ENCODE peak calls at places on chromosomes 2 and 18, in ten cellular contexts. I is transverse colon, Q is A549, K is sigmoid colon, O is GM12878, G is ovary, Z is stomach, L is tibial nerve, T is upper lobe of left lung, R is HepG2. J is an unnamed sample. For H3K9me3, the result is how much of the 10 kb centered on the place peaks cover.

GRCh38 chr18:38940863-38941531 is 1375.4 kb upstream of the CELF4 start:
- DNase-seq in Z (no peak), G (no peak), I (no peak), T (no peak), L (no peak), K (no peak), R (peak), Q (peak), O (peak), J (no peak)

GRCh38 chr18:8610442-8610801 is 1.2 kb downstream of the RAB12 start:
- DNase-seq in R (no peak), I (peak), Z (no peak), T (no peak), O (no peak), G (no peak), K (no peak), Q (no peak), L (no peak), J (no peak)

GRCh38 chr2:146214394-146214929 is 1630.4 kb upstream of the ACVR2A start:
- DNase-seq in R (peak), Q (peak), G (no peak), T (no peak), L (no peak), O (no peak), Z (no peak), I (no peak), K (no peak), J (no peak)

GRCh38 chr2:148994341-148994740 is 44.2 kb upstream of the LYPD6B start:
- DNase-seq in Q (no peak), I (peak), T (no peak), R (no peak), K (no peak), G (no peak), L (no peak), Z (peak), O (no peak), J (no peak)

GRCh38 chr2:108612514-108613183 is 78.4 kb downstream of the LIMS1 start:
- DNase-seq in Z (peak), K (no peak), T (peak), G (no peak), O (peak), R (no peak), Q (no peak), I (peak), L (no peak), J (no peak)

GRCh38 chr2:32453242-32454062 is 96.6 kb downstream of the BIRC6 start:
- DNase-seq in R (peak), T (no peak), O (no peak), L (no peak), I (no peak), Z (no peak), K (no peak), Q (no peak), G (no peak), J (no peak)

GRCh38 chr2:128420776-128421175 is 102.1 kb upstream of the HS6ST1 start:
- DNase-seq in T (no peak), R (no peak), L (no peak), Z (peak), K (no peak), G (no peak), O (no peak), I (no peak), Q (no peak), J (peak)

GRCh38 chr2:26978061-26978596 is 7.7 kb downstream of the MAPRE3 start:
- DNase-seq in Q (no peak), K (no peak), L (no peak), R (no peak), O (no peak), I (peak), Z (peak), T (peak), G (no peak), J (no peak)

GRCh38 chr2:223104741-223105140 is 52.8 kb downstream of the KCNE4 start:
- DNase-seq in T (no peak), I (no peak), K (no peak), L (no peak), Z (no peak), G (no peak), Q (no peak), O (no peak), R (no peak), J (no peak)

GRCh38 chr18:61554946-61555361 is 221.7 kb downstream of the CDH20 start:
- DNase-seq in G (no peak), Q (no peak), R (no peak), I (no peak), O (no peak), L (no peak), T (no peak), Z (no peak), K (no peak), J (no peak)

GRCh38 chr2:75764611-75765010 is 53.9 kb upstream of the GCFC2 start:
- DNase-seq in K (no peak), O (no peak), Z (no peak), L (no peak), R (no peak), I (peak), T (no peak), Q (no peak), G (no peak), J (no peak)

GRCh38 chr2:219476605-219477578 is 21.8 kb upstream of the GMPPA start:
- DNase-seq in R (no peak), K (no peak), G (peak), L (no peak), O (no peak), I (no peak), T (no peak), Z (no peak), Q (no peak), J (no peak)

DNA sequence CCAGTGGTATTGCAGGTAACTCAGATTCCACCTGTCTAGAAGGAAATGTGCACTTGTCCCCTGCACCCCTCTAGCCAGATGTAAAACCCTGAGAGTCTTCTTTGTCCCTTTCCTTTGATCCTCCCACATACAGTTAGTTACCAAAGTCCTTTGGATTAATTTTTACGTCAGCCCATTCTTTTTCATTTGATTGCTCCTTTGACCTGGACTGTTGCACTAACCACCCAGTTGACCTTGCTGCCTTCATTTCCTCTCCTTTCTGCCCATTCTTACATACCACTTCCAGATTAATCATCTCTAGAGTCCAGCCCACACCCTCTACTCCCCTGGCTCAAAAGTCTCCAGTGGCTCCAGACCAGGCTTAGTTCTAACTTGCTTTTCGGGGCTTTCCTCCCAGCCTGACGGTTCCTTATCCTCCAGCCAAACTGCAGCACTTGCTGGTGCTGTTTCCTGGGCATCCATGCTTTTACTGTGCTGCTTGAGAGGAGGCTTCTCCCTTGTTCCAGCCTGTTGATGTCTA is 99.3 kb downstream of the SPTBN1 start:
- DNase-seq in T (no peak), O (no peak), K (no peak), Q (no peak), R (peak), L (no peak), G (no peak), I (peak), Z (no peak), J (no peak)
- TF ChIP-seq POLR2A in T (no peak), O (no peak), K (no peak), Q (no peak), R (peak), L (no peak), G (no peak), I (no peak), Z (no peak), J (no peak)

GRCh38 chr2:121688820-121689219 is 39.6 kb upstream of the CLASP1 start:
- DNase-seq in R (no peak), Z (no peak), L (no peak), G (no peak), Q (no peak), O (no peak), I (no peak), T (no peak), K (peak), J (no peak)

GRCh38 chr2:121689356-121689755 is 40.1 kb upstream of the CLASP1 start:
- DNase-seq in L (no peak), G (no peak), Q (peak), Z (peak), O (no peak), I (no peak), R (peak), T (no peak), K (peak), J (no peak)

GRCh38 chr2:121686218-121686617 is 37.0 kb upstream of the CLASP1 start:
- DNase-seq in T (peak), I (no peak), K (peak), O (no peak), Z (no peak), Q (no peak), L (no peak), G (no peak), R (no peak), J (no peak)

GRCh38 chr2:121694398-121695178 is 42.1 kb downstream of the NIFK start:
- DNase-seq in I (no peak), L (no peak), G (no peak), K (peak), Q (no peak), T (no peak), Z (no peak), O (no peak), R (no peak), J (no peak)

DNA sequence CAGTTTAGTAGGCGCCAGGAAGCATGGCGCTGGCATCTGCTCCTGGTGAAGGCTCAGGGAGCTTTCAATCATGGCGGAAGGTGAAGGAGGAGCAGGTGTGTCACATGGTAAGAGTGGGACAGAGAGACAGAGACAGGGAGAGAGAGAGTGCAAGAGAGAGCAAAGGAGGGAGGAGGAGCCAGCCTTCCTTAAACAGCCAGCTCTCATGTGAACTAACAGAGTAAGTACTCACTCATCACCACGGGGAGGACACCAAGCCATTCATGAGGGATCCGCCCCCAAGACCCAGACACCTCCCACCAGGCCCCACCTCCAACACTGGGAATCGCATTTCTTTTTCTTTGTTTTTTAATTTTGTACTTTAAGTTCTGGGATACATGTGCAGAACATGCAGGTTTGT is 40.8 kb upstream of the CLASP1 start:
- DNase-seq in Z (no peak), Q (peak), R (no peak), L (no peak), I (no peak), G (no peak), T (no peak), K (peak), O (no peak), J (no peak)
- TF ChIP-seq EP300 in Z (no peak), Q (no peak), R (no peak), L (no peak), I (no peak), G (no peak), T (no peak), K (no peak), O (no peak), J (no peak)

GRCh38 chr2:89811295-89811694 is 1119.8 kb downstream of the RPIA start:
- DNase-seq in T (no peak), G (no peak), Q (no peak), Z (no peak), L (no peak), I (no peak), R (no peak), K (no peak), O (no peak), J (no peak)
- H3K9me3 ChIP-seq in T (half or more), G (under half), Q (under half), Z (half or more), L (under half), I (under half), R (under half), K (half or more), O (under half), J (half or more)

GRCh38 chr18:24016643-24017042 is 2.1 kb downstream of the TTC39C start:
- DNase-seq in T (no peak), Z (no peak), O (no peak), L (no peak), I (no peak), R (peak), G (no peak), K (no peak), Q (peak), J (no peak)

GRCh38 chr18:24015897-24016631 is 1.5 kb downstream of the TTC39C start:
- DNase-seq in K (no peak), Z (no peak), G (no peak), O (no peak), L (no peak), T (no peak), I (no peak), Q (no peak), R (no peak), J (no peak)

GRCh38 chr18:24019641-24020331 is 5.2 kb downstream of the TTC39C start:
- DNase-seq in I (no peak), T (no peak), G (no peak), O (peak), R (no peak), L (no peak), K (no peak), Z (no peak), Q (no peak), J (no peak)

GRCh38 chr18:24021505-24021904 is 7.0 kb downstream of the TTC39C start:
- DNase-seq in Q (no peak), R (no peak), Z (no peak), G (no peak), K (no peak), T (no peak), I (no peak), O (no peak), L (no peak), J (no peak)

DNA sequence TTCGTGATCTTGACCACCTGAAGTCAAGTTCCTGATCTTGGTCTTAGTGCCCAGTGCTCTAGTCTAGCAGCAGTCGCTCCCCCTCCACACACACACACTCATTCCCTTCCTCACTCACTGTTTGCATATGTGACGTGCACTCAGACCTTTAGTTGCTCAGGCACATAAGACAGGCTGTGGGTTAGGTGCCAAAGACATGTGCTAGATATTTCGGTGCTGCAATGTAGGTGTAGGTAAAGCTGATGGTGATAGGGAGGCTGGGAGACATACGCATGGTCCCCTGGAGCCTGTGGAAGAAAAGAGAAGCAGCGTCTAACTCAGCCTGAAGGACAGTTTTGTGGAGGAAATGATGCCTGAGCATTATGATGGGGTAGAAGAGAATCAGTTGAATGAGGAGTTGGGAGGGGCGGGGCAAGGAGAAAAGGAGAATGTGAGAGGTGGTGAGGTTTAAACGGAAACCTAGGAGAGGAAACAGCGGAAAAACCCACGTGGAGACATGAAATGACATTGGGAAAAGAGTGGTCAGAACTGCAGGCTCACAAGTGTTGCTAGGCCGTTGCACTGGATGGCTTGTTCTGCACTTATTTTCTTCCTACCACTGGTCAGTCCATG is 3.9 kb downstream of the TTC39C start:
- DNase-seq in T (no peak), K (no peak), R (no peak), G (no peak), I (no peak), Q (no peak), L (no peak), Z (no peak), O (no peak), J (no peak)
- TF ChIP-seq POLR2A in T (no peak), K (no peak), R (no peak), G (no peak), I (no peak), Q (no peak), L (no peak), Z (no peak), O (no peak), J (no peak)

GRCh38 chr2:19800796-19801195 is 101.0 kb downstream of the TTC32 start:
- DNase-seq in Q (no peak), T (no peak), L (no peak), Z (no peak), R (no peak), K (no peak), G (no peak), O (no peak), I (no peak), J (no peak)

GRCh38 chr2:19797871-19798270 is 103.9 kb downstream of the TTC32 start:
- DNase-seq in I (no peak), T (no peak), Q (no peak), L (no peak), Z (no peak), K (no peak), R (no peak), O (no peak), G (no peak), J (no peak)

GRCh38 chr2:19801367-19802087 is 100.3 kb downstream of the TTC32 start:
- DNase-seq in K (peak), G (peak), T (peak), Q (peak), I (peak), R (no peak), L (peak), Z (peak), O (no peak), J (no peak)

GRCh38 chr2:19802088-19802806 is 99.5 kb downstream of the TTC32 start:
- DNase-seq in Z (no peak), O (no peak), I (no peak), Q (no peak), K (no peak), L (no peak), T (no peak), R (no peak), G (no peak), J (no peak)

DNA sequence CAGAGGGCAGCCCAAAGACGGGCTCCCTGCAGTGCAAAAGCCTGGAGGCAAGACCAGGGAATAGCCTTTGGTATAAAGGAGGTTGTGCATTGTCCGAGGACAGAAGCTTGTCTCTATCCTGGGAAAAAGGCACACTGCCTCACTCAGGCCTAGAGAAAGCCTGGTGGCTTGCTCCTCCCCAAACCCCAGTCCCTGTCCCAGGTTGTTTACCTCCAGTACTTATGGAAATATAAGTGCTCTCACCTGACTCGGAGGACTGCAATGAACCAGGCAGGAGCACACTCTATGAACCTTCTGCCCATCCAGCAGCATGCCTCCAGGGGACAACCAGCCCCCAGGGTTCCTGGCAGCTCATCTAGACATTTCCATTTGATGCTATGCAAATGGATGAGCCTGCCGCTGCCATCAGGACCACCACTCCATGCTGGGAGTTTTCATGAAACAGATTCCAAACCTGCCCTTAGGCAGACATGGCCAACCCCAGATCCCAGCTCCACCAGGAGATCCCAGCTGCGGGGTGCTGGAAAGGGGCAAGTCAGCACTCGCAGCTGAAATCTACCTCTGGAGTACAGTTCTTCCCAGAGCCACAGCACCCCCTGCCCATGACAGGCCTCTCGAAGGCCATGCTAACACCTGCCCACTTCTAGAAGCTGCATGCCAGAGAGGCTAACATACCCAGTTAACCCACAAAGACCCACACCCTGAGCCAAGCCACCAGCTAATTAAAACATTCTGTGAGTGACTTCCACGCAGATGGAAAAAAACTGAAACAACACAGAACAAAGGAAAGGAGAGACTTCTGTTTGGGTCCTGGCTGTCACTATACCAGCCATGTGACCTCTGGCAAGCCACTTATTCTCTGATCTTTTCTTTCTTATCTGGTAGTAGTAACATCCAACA is 101.7 kb downstream of the TTC32 start:
- DNase-seq in O (no peak), I (no peak), T (no peak), R (no peak), Z (no peak), Q (no peak), L (no peak), K (no peak), G (no peak), J (no peak)
- TF ChIP-seq EP300 in O (no peak), I (no peak), T (no peak), R (no peak), Z (no peak), Q (no peak), L (no peak), K (no peak), G (no peak), J (no peak)

GRCh38 chr2:100412866-100413265 is 4.6 kb downstream of the CHST10 start:
- DNase-seq in T (no peak), R (no peak), Q (no peak), I (no peak), Z (no peak), K (no peak), O (no peak), G (no peak), L (no peak), J (no peak)
- H3K9me3 ChIP-seq in T (under half), R (under half), Q (under half), I (under half), Z (under half), K (under half), O (under half), G (under half), L (under half), J (under half)

J was measured in suprapubic skin.